ENCODE peak calls at places on chromosomes 16 and 17, in nine cellular contexts. B is IMR-90, P is esophagus squamous epithelium, T is Peyer's patch, S is fibroblast of lung, A is heart left ventricle, M is GM23338, D is SK-N-SH, H is keratinocyte. X is an unnamed sample.
A peak's percentile ranks its signal among the peaks of the same experiment; 100 is the strongest.

GRCh38 chr16:19871721-19872120 is 12.9 kb downstream of the GPRC5B start:
- DNase-seq in M (no peak), P (no peak), D (no peak), S (no peak), H (no peak), B (no peak), T (no peak), A (no peak), X (no peak)

GRCh38 chr17:19646788-19647696 is 1.5 kb upstream of the ALDH3A2 start:
- DNase-seq in D (no peak), T (no peak), P (no peak), B (no peak), H (no peak), A (no peak), M (peak; percentile 52), S (peak; percentile 18), X (no peak)

GRCh38 chr17:39243155-39243554 is 17.4 kb upstream of the STAC2 start:
- DNase-seq in P (no peak), D (no peak), M (no peak), T (no peak), B (no peak), S (no peak), H (no peak), A (no peak), X (no peak)

GRCh38 chr17:55722016-55722706 is 503 bp downstream of the TMEM100 start:
- DNase-seq in T (no peak), M (no peak), P (no peak), S (no peak), B (peak; percentile 27), A (no peak), H (no peak), D (no peak), X (no peak)

GRCh38 chr17:19248149-19248922 is 11.2 kb downstream of the EPN2 start:
- DNase-seq in T (peak; percentile 15), S (no peak), H (no peak), A (no peak), M (no peak), P (no peak), B (no peak), D (no peak), X (no peak)

GRCh38 chr16:46789499-46790414 is 41.2 kb downstream of the C16orf87 start:
- DNase-seq in A (peak; percentile 81), T (peak; percentile 91), H (no peak), S (peak; percentile 67), P (peak; percentile 20), B (peak; percentile 41), M (peak; percentile 83), D (peak; percentile 93), X (peak; percentile 79)

GRCh38 chr17:16377804-16378400 is 3.0 kb upstream of the UBB start:
- DNase-seq in D (no peak), S (peak; percentile 75), B (peak; percentile 79), T (no peak), P (no peak), A (no peak), M (no peak), H (no peak), X (no peak)

GRCh38 chr16:14491831-14492529 is 138.1 kb downstream of the PARN start:
- DNase-seq in H (no peak), P (no peak), D (no peak), B (no peak), M (no peak), T (no peak), A (no peak), S (no peak), X (no peak)

GRCh38 chr16:48287239-48287638 is 39.9 kb upstream of the ABCC11 start:
- DNase-seq in P (no peak), A (no peak), T (no peak), D (no peak), S (no peak), M (no peak), H (no peak), B (no peak), X (no peak)

GRCh38 chr16:3256146-3256875 is at the start of gene MEFV:
- DNase-seq in M (no peak), H (no peak), A (no peak), T (no peak), B (peak; percentile 5), D (no peak), S (no peak), P (no peak), X (no peak)

GRCh38 chr17:40283662-40284061 is 4.0 kb upstream of the CDC6 start:
- DNase-seq in H (peak; percentile 86), M (no peak), T (no peak), A (no peak), S (peak; percentile 95), P (no peak), B (peak; percentile 96), D (no peak), X (no peak)

GRCh38 chr16:24980077-24980793 is 34.9 kb downstream of the ARHGAP17 start:
- DNase-seq in M (no peak), B (no peak), H (no peak), T (no peak), A (peak; percentile 53), S (no peak), P (no peak), D (no peak), X (no peak)

GRCh38 chr17:78137392-78138203 is 7.0 kb downstream of the TMC8 start:
- DNase-seq in T (peak; percentile 72), A (no peak), B (no peak), S (no peak), P (no peak), H (no peak), D (peak; percentile 60), M (peak; percentile 57), X (no peak)

GRCh38 chr16:16062023-16062932 is 112.9 kb downstream of the ABCC1 start:
- DNase-seq in M (peak; percentile 50), A (no peak), D (no peak), B (no peak), H (no peak), S (peak; percentile 41), T (peak; percentile 55), P (no peak), X (no peak)

DNA sequence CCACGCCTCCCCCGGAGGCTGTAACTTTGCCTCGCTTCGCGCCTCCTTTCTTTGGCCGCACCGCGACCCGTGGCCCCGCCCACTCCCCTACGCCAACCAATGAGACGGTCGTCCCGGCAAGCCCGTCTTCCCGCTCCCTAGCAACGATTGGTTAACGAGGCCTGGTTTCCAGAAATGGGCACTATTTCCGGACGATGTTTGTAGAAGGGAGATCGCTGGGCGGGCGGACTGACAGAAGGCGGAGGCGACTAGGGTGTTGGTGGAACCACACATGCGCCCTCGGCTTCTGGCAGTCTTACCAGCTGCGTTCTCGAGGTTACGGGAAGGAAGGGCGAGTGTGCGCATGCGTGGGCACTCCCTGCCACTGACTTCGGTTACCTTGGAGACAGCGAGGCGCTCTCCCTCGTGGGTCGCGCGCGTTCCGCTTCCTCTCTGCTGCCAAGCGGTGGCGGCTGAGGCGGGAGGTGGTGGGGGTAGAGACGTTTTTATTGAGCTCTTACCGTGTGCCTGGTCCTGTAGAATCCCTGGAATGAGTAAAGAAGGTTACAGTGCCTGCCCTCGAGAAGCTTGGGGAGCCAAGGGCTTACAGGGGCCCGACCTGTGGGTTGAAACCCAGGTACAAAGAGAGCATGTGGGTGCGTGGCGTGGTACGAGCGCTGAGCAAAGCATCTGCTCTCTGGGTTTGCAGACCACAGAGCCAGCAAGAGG is 447 bp upstream of the MAP3K14 start:
- DNase-seq in H (peak; percentile 99), T (peak; percentile 100), A (peak; percentile 100), B (peak; percentile 100), S (peak; percentile 100), D (peak; percentile 99), P (peak; percentile 99), M (peak; percentile 100), X (peak; percentile 99)
- H3K4me1 ChIP-seq in H (peaks cover 84% of the 10 kb centered on the region), T (peaks cover 82% of the 10 kb centered on the region), A (peaks cover 47% of the 10 kb centered on the region), B (peaks cover 47% of the 10 kb centered on the region), S (peaks cover 45% of the 10 kb centered on the region), D (peaks cover 58% of the 10 kb centered on the region), P (peaks cover 74% of the 10 kb centered on the region), M (peaks cover 25% of the 10 kb centered on the region), X (peaks cover 87% of the 10 kb centered on the region)

GRCh38 chr16:12801511-12802042 is 2.1 kb downstream of the CPPED1 start:
- DNase-seq in S (peak; percentile 33), T (no peak), H (no peak), B (peak; percentile 56), M (no peak), P (no peak), D (no peak), A (peak; percentile 14), X (no peak)
- H3K27ac ChIP-seq in S (peak overlapping the region; percentile 59), T (no peak overlapping the region), H (no peak overlapping the region), B (peak overlapping the region; percentile 63), M (no peak overlapping the region), P (peak overlapping the region; percentile 96), D (peak overlapping the region; percentile 97), A (no peak overlapping the region), X (peak overlapping the region; percentile 70)

GRCh38 chr17:64621772-64622171 is 40.3 kb downstream of the SMURF2 start:
- DNase-seq in T (no peak), S (no peak), D (no peak), P (no peak), B (no peak), H (no peak), M (no peak), A (no peak), X (no peak)

GRCh38 chr17:64614266-64615011 is 47.7 kb downstream of the SMURF2 start:
- DNase-seq in D (no peak), M (no peak), S (no peak), T (no peak), P (no peak), H (no peak), B (no peak), A (no peak), X (no peak)

GRCh38 chr17:64615025-64615677 is 47.0 kb downstream of the SMURF2 start:
- DNase-seq in A (no peak), S (peak; percentile 69), T (no peak), M (peak; percentile 12), H (no peak), B (peak; percentile 80), D (no peak), P (no peak), X (no peak)

GRCh38 chr17:64618848-64619247 is 43.3 kb downstream of the SMURF2 start:
- DNase-seq in A (no peak), T (no peak), B (no peak), S (no peak), D (no peak), H (no peak), M (no peak), P (no peak), X (no peak)

GRCh38 chr17:64617125-64617780 is 44.9 kb downstream of the SMURF2 start:
- DNase-seq in A (no peak), T (no peak), P (no peak), M (no peak), B (peak; percentile 37), D (no peak), H (no peak), S (no peak), X (no peak)
- H3K4me1 ChIP-seq in A (peaks cover 42% of the 10 kb centered on the region), T (peaks cover 29% of the 10 kb centered on the region), P (no peaks in the 10 kb centered on the region), M (peaks cover 4% of the 10 kb centered on the region), B (peaks cover 17% of the 10 kb centered on the region), D (peaks cover 48% of the 10 kb centered on the region), H (peaks cover 12% of the 10 kb centered on the region), S (peaks cover 13% of the 10 kb centered on the region), X (peaks cover 18% of the 10 kb centered on the region)

DNA sequence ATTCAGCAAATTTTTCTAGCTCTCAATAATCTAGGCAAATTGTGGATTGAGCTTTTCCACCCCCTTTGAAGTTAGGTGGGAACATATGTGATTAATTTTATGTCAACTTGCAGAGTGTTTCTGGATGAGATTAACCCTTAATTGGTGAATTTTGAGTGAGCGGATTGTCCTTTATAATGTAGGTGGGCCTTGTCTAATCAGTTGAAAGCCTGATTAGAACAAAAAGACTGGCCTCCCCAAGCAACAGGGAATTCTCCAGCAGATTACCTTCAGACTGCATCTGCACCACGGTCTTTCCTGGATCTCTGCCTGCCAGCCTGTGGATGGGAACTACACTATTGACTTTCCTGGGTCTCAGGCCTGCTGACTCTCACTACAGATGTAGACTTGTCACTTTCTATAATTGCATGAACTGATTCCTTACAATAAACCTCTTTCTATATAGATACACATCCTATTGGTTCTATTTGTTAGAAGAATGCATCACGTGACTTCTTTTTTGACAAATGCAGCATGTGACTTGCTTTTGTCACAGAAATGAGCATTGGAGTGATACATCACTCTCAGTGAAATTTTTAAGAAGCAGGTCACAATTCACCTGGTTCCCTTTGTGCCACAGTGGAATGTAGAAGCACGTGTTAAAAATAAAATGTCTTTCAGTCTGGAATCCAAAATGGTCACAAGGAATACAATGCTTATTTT is 1038.3 kb downstream of the CDH11 start:
- DNase-seq in S (no peak), T (no peak), H (no peak), P (no peak), B (no peak), D (no peak), M (no peak), A (no peak), X (no peak)
- H3K27ac ChIP-seq in S (no peak overlapping the region), T (no peak overlapping the region), H (no peak overlapping the region), P (no peak overlapping the region), B (no peak overlapping the region), D (no peak overlapping the region), M (no peak overlapping the region), A (no peak overlapping the region), X (no peak overlapping the region)